ENCODE peak calls at places on chromosomes 13 and 19, in nine cellular contexts. P is breast epithelium, V is colonic mucosa, E is heart left ventricle, Y is body of pancreas, H is hepatocyte, J is PC-9, A is mesenchymal stem cell, G is OCI-LY7. Q is an unnamed sample.

GRCh38 chr13:58397596-58398387 is 766.2 kb downstream of the PCDH17 start:
- DNase-seq in P (no peak), V (no peak), E (peak; percentile 63), Y (no peak), H (no peak), J (no peak), A (no peak), G (no peak), Q (no peak)

GRCh38 chr13:64078025-64078424 is 2662.4 kb upstream of the PCDH20 start:
- DNase-seq in P (no peak), V (no peak), E (no peak), Y (no peak), H (no peak), J (peak; percentile 45), A (no peak), G (no peak), Q (no peak)

GRCh38 chr13:31012285-31013024 is 80.0 kb downstream of the TEX26 start:
- DNase-seq in P (no peak), V (no peak), E (no peak), Y (no peak), H (no peak), J (peak; percentile 8), A (peak; percentile 46), G (no peak), Q (no peak)

GRCh38 chr13:51328488-51328887 is 11.0 kb upstream of the SERPINE3 start:
- DNase-seq in P (no peak), V (no peak), E (no peak), Y (no peak), H (peak; percentile 16), J (no peak), A (no peak), G (no peak), Q (no peak)

GRCh38 chr19:14091086-14091884 is 734 bp upstream of the SAMD1 start:
- DNase-seq in P (peak; percentile 49), V (peak; percentile 84), E (no peak), Y (peak; percentile 37), H (peak; percentile 66), J (peak; percentile 82), A (peak; percentile 77), G (peak; percentile 83), Q (peak; percentile 78)

GRCh38 chr13:113138792-113139551 is 16.4 kb downstream of the F10 start:
- DNase-seq in P (no peak), V (no peak), E (peak; percentile 13), Y (peak; percentile 3), H (peak; percentile 35), J (no peak), A (no peak), G (no peak), Q (no peak)

GRCh38 chr19:49340069-49340864 is 5.1 kb downstream of the CD37 start:
- DNase-seq in P (peak; percentile 32), V (peak; percentile 83), E (peak; percentile 82), Y (peak; percentile 91), H (peak; percentile 54), J (no peak), A (no peak), G (peak; percentile 99), Q (no peak)

GRCh38 chr13:109666656-109667448 is 119.5 kb downstream of the IRS2 start:
- DNase-seq in P (no peak), V (no peak), E (no peak), Y (no peak), H (no peak), J (peak; percentile 38), A (peak; percentile 50), G (no peak), Q (no peak)

GRCh38 chr19:4633140-4633967 is 6.0 kb upstream of the TNFAIP8L1 start:
- DNase-seq in P (no peak), V (peak; percentile 69), E (peak; percentile 71), Y (peak; percentile 73), H (peak; percentile 68), J (peak; percentile 61), A (peak; percentile 90), G (peak; percentile 57), Q (peak; percentile 35)

GRCh38 chr19:35556025-35556590 is 7.3 kb downstream of the ATP4A start:
- DNase-seq in P (no peak), V (no peak), E (no peak), Y (no peak), H (no peak), J (no peak), A (no peak), G (no peak), Q (no peak)

GRCh38 chr13:82370306-82370705 is 1512.0 kb downstream of the SLITRK1 start:
- DNase-seq in P (no peak), V (no peak), E (no peak), Y (no peak), H (no peak), J (no peak), A (no peak), G (no peak), Q (no peak)

DNA sequence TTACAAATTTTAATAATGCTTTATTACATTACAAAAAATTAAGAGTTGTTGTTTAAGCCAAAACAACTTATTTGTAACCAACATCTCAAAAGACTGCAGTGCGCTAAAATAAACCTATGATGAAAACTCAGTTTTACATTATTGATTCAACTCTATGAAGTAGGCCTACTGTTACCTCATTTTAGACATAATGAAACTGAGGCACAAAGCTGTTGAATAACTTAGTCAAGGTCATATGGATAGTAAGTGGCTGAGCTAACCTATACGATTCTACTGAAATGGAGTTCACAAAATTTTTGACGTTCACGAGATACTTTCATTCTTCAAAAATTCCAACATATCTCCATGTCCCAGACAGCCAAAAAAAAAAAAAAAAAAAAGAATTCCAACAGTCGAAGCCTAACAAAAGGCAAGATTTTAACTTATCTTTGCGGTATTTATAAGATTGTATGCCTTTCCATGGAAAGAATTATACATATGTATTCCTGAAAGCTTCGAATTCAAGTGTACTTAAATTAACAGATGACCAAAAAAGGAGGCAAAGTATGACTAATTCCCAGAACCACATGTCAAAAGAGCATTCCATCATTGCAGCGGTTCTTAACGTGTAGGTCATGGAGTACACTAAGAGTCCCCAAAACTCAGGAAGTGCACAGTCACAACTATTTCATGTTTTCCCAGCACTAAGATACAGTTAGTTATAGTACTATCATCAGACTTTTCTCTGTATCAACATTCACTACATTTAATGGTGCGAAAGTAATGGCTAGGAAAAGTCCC is 69.4 kb downstream of the PSPC1 start:
- DNase-seq in P (no peak), V (no peak), E (no peak), Y (no peak), H (no peak), J (no peak), A (peak; percentile 90), G (no peak), Q (no peak)
- H3K9me3 ChIP-seq in P (no peaks in the 10 kb centered on the region), V (no peaks in the 10 kb centered on the region), E (no peaks in the 10 kb centered on the region), Y (no peaks in the 10 kb centered on the region), H (no peaks in the 10 kb centered on the region), J (no peaks in the 10 kb centered on the region), A (no peaks in the 10 kb centered on the region), G (no peaks in the 10 kb centered on the region), Q (no peaks in the 10 kb centered on the region)

GRCh38 chr19:51367565-51368365 is 1.0 kb downstream of the CLDND2 start:
- DNase-seq in P (peak; percentile 97), V (peak; percentile 100), E (peak; percentile 99), Y (peak; percentile 99), H (peak; percentile 100), J (peak; percentile 100), A (peak; percentile 99), G (peak; percentile 98), Q (peak; percentile 95)

GRCh38 chr19:51372021-51372648 is 319 bp downstream of the NKG7 start:
- DNase-seq in P (no peak), V (no peak), E (no peak), Y (no peak), H (no peak), J (no peak), A (no peak), G (no peak), Q (no peak)

GRCh38 chr19:51368366-51369282 is at the start of gene CLDND2:
- DNase-seq in P (no peak), V (no peak), E (no peak), Y (no peak), H (no peak), J (no peak), A (no peak), G (peak; percentile 22), Q (peak; percentile 40)

GRCh38 chr19:51371186-51371690 is 1.2 kb downstream of the NKG7 start:
- DNase-seq in P (no peak), V (no peak), E (no peak), Y (no peak), H (no peak), J (no peak), A (no peak), G (no peak), Q (no peak)

GRCh38 chr19:51370230-51370629 is 1.4 kb upstream of the CLDND2 start:
- DNase-seq in P (no peak), V (no peak), E (no peak), Y (no peak), H (no peak), J (no peak), A (no peak), G (no peak), Q (no peak)
- H3K27ac ChIP-seq in P (no peak overlapping the region), V (no peak overlapping the region), E (no peak overlapping the region), Y (no peak overlapping the region), H (no peak overlapping the region), J (no peak overlapping the region), A (no peak overlapping the region), G (no peak overlapping the region), Q (peak overlapping the region; percentile 76)

DNA sequence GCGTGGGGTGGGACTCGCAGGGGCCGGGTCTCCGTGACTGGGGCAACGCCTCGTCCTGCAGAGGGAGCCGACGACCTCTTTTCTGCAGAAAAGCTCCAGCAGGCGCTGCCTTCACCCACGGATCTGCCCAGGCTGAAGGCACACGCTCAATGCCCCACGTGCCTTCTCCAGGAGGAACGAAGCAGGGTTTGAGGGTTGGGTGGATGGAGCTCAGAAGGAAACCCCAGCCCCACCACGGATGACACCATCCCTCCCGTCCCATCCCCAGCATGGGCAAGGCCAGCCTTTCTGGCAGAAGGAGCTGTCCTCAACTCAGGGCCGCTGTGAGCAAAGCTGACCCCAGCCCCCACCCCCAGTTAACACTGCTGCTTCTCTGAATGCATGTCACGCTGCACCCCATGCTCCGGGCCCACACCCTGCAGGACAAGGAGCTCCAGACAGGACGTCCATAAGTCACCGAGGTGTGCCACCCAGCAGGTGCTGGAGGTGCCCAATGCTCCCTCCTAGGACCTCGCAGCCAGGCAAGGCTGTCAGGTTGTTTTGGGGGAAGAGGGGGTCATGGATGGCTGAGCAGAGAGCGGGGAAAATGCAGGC is 7.4 kb downstream of the C19orf25 start:
- DNase-seq in P (no peak), V (no peak), E (no peak), Y (no peak), H (no peak), J (no peak), A (no peak), G (peak; percentile 38), Q (no peak)
- H3K9me3 ChIP-seq in P (no peaks in the 10 kb centered on the region), V (no peaks in the 10 kb centered on the region), E (no peaks in the 10 kb centered on the region), Y (no peaks in the 10 kb centered on the region), H (no peaks in the 10 kb centered on the region), J (no peaks in the 10 kb centered on the region), A (no peaks in the 10 kb centered on the region), G (no peaks in the 10 kb centered on the region), Q (no peaks in the 10 kb centered on the region)

DNA sequence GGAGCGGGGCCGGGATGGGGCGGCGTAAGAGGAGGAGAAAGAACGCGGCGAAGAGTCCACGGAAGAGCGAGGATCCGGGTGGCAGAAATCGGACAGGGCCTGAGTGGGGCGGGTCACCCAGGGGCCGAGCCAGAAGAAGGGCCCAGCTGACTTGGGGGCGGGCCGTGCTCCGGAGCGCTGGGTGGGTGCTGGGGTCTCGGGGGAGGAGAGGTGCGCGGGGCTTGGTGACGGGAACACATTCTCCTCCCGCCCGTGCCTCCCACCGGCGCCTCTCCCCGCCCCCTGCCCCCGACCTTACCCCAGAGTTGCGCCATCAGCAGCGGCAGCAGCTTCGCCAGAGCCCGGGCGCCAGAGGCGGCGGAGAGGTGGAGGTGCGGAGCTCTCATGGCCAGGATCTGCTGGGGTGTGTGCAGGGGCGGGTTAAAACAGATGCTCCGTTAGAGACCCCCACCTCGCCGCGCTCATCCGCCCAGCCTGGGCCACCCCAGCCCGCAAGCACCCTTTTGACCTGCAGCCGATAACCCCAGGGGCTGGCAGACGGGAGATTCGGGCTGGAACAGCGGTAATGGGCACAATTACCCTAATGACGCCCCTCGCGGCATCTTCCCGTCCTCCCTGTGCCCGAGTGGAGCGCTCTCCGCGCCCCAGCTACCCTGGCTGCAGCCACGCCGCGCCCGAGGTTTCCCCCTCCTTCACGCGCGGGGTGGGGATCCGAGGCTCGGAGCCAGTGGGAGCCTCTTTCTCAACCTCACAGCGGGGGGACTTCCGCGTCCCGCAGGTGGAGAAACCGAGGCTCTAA is 565 bp downstream of the KLK10 start:
- DNase-seq in P (peak; percentile 78), V (no peak), E (no peak), Y (no peak), H (peak; percentile 38), J (peak; percentile 87), A (no peak), G (no peak), Q (no peak)
- H3K27ac ChIP-seq in P (peak overlapping the region; percentile 97), V (no peak overlapping the region), E (no peak overlapping the region), Y (no peak overlapping the region), H (no peak overlapping the region), J (peak overlapping the region; percentile 81), A (no peak overlapping the region), G (no peak overlapping the region), Q (no peak overlapping the region)

Q was measured in CD8-positive, alpha-beta memory T cell.